ENCODE peak calls at places on chromosomes 11 and 22, in seven cellular contexts. X is K562, R is SK-N-SH, W is HCT116, F is GM12878, D is HepG2, Y is H1. B is an unnamed sample.
A peak's percentile ranks its signal among the peaks of the same experiment; 100 is the strongest.

GRCh38 chr11:116193321-116194114 is 579.3 kb downstream of the BUD13 start:
- DNase-seq in Y (peak; percentile 71), X (no peak), D (peak; percentile 17), W (no peak), F (no peak), R (peak; percentile 66), B (peak; percentile 75)

GRCh38 chr22:27851974-27852713 is 50.6 kb upstream of the MN1 start:
- DNase-seq in F (no peak), R (peak; percentile 74), D (peak; percentile 52), X (no peak), W (no peak), Y (no peak), B (no peak)

GRCh38 chr11:1504581-1505290 is 18.2 kb upstream of the MOB2 start:
- DNase-seq in D (no peak), F (no peak), W (no peak), R (no peak), Y (no peak), X (no peak), B (no peak)

GRCh38 chr11:88508558-88508807 is 170.9 kb upstream of the CTSC start:
- DNase-seq in R (no peak), W (no peak), Y (peak; percentile 55), D (no peak), F (no peak), X (no peak), B (no peak)

GRCh38 chr11:70567680-70568503 is 169.6 kb downstream of the CTTN start:
- DNase-seq in W (no peak), Y (no peak), X (no peak), D (no peak), F (no peak), R (no peak), B (peak; percentile 88)

GRCh38 chr22:31272522-31273446 is 19.5 kb downstream of the PIK3IP1 start:
- DNase-seq in W (peak; percentile 32), Y (peak; percentile 77), D (peak; percentile 52), X (peak; percentile 27), F (no peak), R (peak; percentile 79), B (peak; percentile 60)

GRCh38 chr22:30453731-30454510 is 17.9 kb downstream of the SEC14L3 start:
- DNase-seq in F (no peak), R (peak; percentile 35), Y (no peak), X (no peak), D (no peak), W (no peak), B (peak; percentile 16)

GRCh38 chr11:121839821-121840220 is 276.2 kb downstream of the BLID start:
- DNase-seq in X (no peak), R (no peak), Y (no peak), F (no peak), D (no peak), W (no peak), B (no peak)

GRCh38 chr22:22195265-22196017 is 49.1 kb upstream of the VPREB1 start:
- DNase-seq in D (peak; percentile 83), R (peak; percentile 70), X (peak; percentile 100), Y (peak; percentile 95), W (peak; percentile 81), F (peak; percentile 91), B (peak; percentile 85)

GRCh38 chr22:28246392-28246791 is 327.3 kb upstream of the PITPNB start:
- DNase-seq in X (no peak), Y (no peak), W (no peak), D (no peak), F (no peak), R (no peak), B (no peak)

GRCh38 chr11:68778205-68778604 is 26.9 kb upstream of the TESMIN start:
- DNase-seq in F (no peak), R (no peak), D (no peak), Y (no peak), W (no peak), X (no peak), B (no peak)

GRCh38 chr11:129372609-129373488 is 2.8 kb upstream of the BARX2 start:
- DNase-seq in R (peak; percentile 44), X (no peak), F (no peak), D (no peak), W (no peak), Y (peak; percentile 78), B (no peak)

GRCh38 chr11:129373489-129373953 is 2.1 kb upstream of the BARX2 start:
- DNase-seq in W (no peak), F (no peak), R (no peak), X (no peak), Y (no peak), D (no peak), B (no peak)

GRCh38 chr11:129365816-129366215 is 9.8 kb upstream of the BARX2 start:
- DNase-seq in Y (no peak), R (no peak), W (peak; percentile 51), D (no peak), F (no peak), X (no peak), B (no peak)

GRCh38 chr11:129366737-129367597 is 8.7 kb upstream of the BARX2 start:
- DNase-seq in R (no peak), X (no peak), Y (no peak), W (no peak), D (no peak), F (no peak), B (no peak)

GRCh38 chr11:129368889-129369672 is 6.6 kb upstream of the BARX2 start:
- DNase-seq in R (no peak), D (no peak), X (no peak), F (no peak), W (no peak), Y (no peak), B (peak; percentile 40)
- TF ChIP-seq JUND in R (no peak), D (no peak), X (no peak), F (no peak), W (no peak), Y (no peak), B (no peak)

GRCh38 chr11:47617417-47617809 is 23.2 kb upstream of the C1QTNF4 start:
- DNase-seq in Y (no peak), R (no peak), F (no peak), X (no peak), D (no peak), W (no peak), B (no peak)
- TF ChIP-seq JUND in Y (no peak), R (no peak), F (no peak), X (no peak), D (no peak), W (no peak), B (no peak)

DNA sequence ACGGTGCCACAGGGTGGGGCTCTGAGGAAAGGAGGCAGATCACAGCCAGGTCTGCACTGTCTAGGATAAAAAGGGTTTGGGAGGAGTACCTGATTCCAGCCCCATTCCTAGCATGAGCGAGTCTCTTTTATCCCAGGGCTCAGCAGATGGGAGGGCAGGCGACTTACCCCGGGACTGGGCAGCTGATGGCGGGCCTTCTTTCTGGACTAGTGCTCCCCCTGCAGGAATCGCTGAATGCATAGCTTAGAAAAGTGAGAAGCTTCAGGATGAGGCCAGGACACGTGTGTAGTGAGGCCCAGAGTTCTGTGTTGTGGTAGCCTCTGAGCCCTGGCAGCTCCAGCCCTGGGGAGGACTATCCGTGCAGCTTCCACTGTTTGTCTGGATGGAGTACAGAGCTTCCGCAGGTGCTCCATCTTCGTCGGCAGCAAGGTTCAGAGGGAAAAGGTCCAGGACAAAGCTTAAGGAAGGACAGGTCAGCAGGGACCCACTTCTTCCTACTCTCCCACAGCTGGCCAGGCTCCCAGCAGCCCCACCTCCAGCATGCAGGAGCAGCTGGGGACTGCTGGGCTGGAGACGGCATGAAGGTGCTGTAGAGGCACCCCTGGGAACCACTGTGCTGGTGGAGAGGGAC is 30.4 kb downstream of the COMMD9 start:
- DNase-seq in R (peak; percentile 66), D (peak; percentile 29), Y (peak; percentile 73), F (no peak), X (peak; percentile 27), W (peak; percentile 36), B (peak; percentile 49)
- TF ChIP-seq JUND in R (no peak), D (no peak), Y (no peak), F (no peak), X (no peak), W (no peak), B (no peak)

DNA sequence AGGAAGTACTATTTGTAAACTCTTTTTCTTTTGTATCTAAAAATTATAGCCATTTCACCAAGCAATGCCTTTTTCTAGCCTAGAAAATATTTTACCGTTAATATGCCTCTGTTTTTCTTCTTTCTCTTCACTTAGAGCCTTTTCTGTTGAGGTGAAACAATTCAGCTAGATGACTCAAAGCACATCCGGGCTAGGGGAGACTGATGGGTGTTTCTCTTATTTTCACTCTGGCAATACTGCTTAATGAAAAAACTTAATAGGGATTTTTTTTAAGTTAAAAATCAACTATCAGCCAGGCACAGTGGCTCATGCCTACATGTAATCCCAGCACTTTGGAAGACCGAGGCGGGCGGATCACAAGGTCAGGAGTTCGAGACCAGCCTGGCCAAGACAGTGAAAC is 93.3 kb downstream of the SGSM3 start:
- DNase-seq in F (no peak), R (no peak), X (no peak), D (no peak), W (no peak), Y (no peak), B (no peak)
- TF ChIP-seq JUND in F (no peak), R (no peak), X (no peak), D (no peak), W (no peak), Y (no peak), B (no peak)

GRCh38 chr11:8351223-8351622 is 87.5 kb upstream of the LMO1 start:
- DNase-seq in R (no peak), F (no peak), W (no peak), X (no peak), Y (no peak), D (no peak), B (no peak)

GRCh38 chr11:8355418-8355742 is 91.7 kb upstream of the LMO1 start:
- DNase-seq in X (no peak), R (no peak), Y (no peak), W (no peak), F (no peak), D (no peak), B (no peak)

GRCh38 chr11:8352852-8353505 is 89.3 kb upstream of the LMO1 start:
- DNase-seq in F (no peak), X (no peak), W (no peak), R (no peak), D (no peak), Y (no peak), B (no peak)

GRCh38 chr11:8354622-8355417 is 91.1 kb upstream of the LMO1 start:
- DNase-seq in X (no peak), W (no peak), R (peak; percentile 79), Y (no peak), F (no peak), D (no peak), B (no peak)

GRCh38 chr11:8352090-8352489 is 88.4 kb upstream of the LMO1 start:
- DNase-seq in R (no peak), X (no peak), Y (no peak), F (no peak), D (no peak), W (no peak), B (no peak)
- TF ChIP-seq JUND in R (no peak), X (no peak), Y (no peak), F (no peak), D (no peak), W (no peak), B (no peak)

GRCh38 chr22:38841211-38841610 is 2.6 kb downstream of the NPTXR start:
- DNase-seq in Y (no peak), X (no peak), W (no peak), F (no peak), R (no peak), D (no peak), B (no peak)
- TF ChIP-seq JUND in Y (no peak), X (no peak), W (no peak), F (no peak), R (no peak), D (no peak), B (no peak)